ENCODE peak calls at places on chromosomes 12 and 14, in seven cellular contexts. One of them, this sample, is unnamed.

GRCh38 chr12:19437996-19438395 is 1.3 kb upstream of the AEBP2 start:
- DNase-seq in spleen: no peak
- DNase-seq in body of pancreas: no peak
- DNase-seq in uterus: no peak
- DNase-seq in ovary: no peak
- DNase-seq in tibial nerve: no peak
- DNase-seq in IMR-90: no peak
- DNase-seq in this sample: peak; percentile 39

GRCh38 chr14:104514156-104514848 is 65.3 kb upstream of the C14orf180 start:
- DNase-seq in body of pancreas: no peak
- DNase-seq in spleen: no peak
- DNase-seq in tibial nerve: no peak
- DNase-seq in ovary: no peak
- DNase-seq in uterus: no peak
- DNase-seq in IMR-90: no peak
- DNase-seq in this sample: peak; percentile 86

GRCh38 chr14:87233266-87233665 is 759.7 kb downstream of the GALC start:
- DNase-seq in spleen: no peak
- DNase-seq in IMR-90: no peak
- DNase-seq in tibial nerve: no peak
- DNase-seq in body of pancreas: no peak
- DNase-seq in ovary: no peak
- DNase-seq in uterus: no peak
- DNase-seq in this sample: no peak

GRCh38 chr14:57244103-57244502 is 24.6 kb downstream of the EXOC5 start:
- DNase-seq in IMR-90: no peak
- DNase-seq in body of pancreas: no peak
- DNase-seq in spleen: no peak
- DNase-seq in tibial nerve: no peak
- DNase-seq in ovary: no peak
- DNase-seq in uterus: no peak
- DNase-seq in this sample: no peak

GRCh38 chr12:124028560-124028935 is 55.5 kb downstream of the ZNF664 start:
- DNase-seq in ovary: no peak
- DNase-seq in spleen: no peak
- DNase-seq in body of pancreas: no peak
- DNase-seq in IMR-90: no peak
- DNase-seq in tibial nerve: no peak
- DNase-seq in uterus: no peak
- DNase-seq in this sample: no peak

GRCh38 chr12:13573698-13574321 is 377.3 kb downstream of the EMP1 start:
- DNase-seq in body of pancreas: no peak
- DNase-seq in spleen: no peak
- DNase-seq in tibial nerve: no peak
- DNase-seq in uterus: no peak
- DNase-seq in IMR-90: peak; percentile 58
- DNase-seq in ovary: no peak
- DNase-seq in this sample: no peak

GRCh38 chr12:76264617-76265016 is 83.6 kb downstream of the BBS10 start:
- DNase-seq in body of pancreas: no peak
- DNase-seq in tibial nerve: no peak
- DNase-seq in ovary: no peak
- DNase-seq in uterus: no peak
- DNase-seq in IMR-90: peak; percentile 44
- DNase-seq in spleen: no peak
- DNase-seq in this sample: no peak

GRCh38 chr12:110436231-110436630 is 13.9 kb downstream of the ARPC3 start:
- DNase-seq in IMR-90: peak; percentile 64
- DNase-seq in ovary: no peak
- DNase-seq in body of pancreas: no peak
- DNase-seq in uterus: no peak
- DNase-seq in tibial nerve: no peak
- DNase-seq in spleen: no peak
- DNase-seq in this sample: no peak

GRCh38 chr14:69580009-69580577 is 5.4 kb upstream of the CCDC177 start:
- DNase-seq in body of pancreas: no peak
- DNase-seq in tibial nerve: no peak
- DNase-seq in ovary: no peak
- DNase-seq in IMR-90: peak; percentile 96
- DNase-seq in uterus: no peak
- DNase-seq in spleen: no peak
- DNase-seq in this sample: no peak

GRCh38 chr14:54695196-54695595 is 128.3 kb downstream of the SAMD4A start:
- DNase-seq in body of pancreas: no peak
- DNase-seq in tibial nerve: no peak
- DNase-seq in uterus: no peak
- DNase-seq in IMR-90: no peak
- DNase-seq in spleen: no peak
- DNase-seq in ovary: no peak
- DNase-seq in this sample: no peak

GRCh38 chr12:82688035-82688501 is 1.4 kb downstream of the TMTC2 start:
- DNase-seq in tibial nerve: no peak
- DNase-seq in spleen: no peak
- DNase-seq in ovary: no peak
- DNase-seq in uterus: no peak
- DNase-seq in body of pancreas: no peak
- DNase-seq in IMR-90: no peak
- DNase-seq in this sample: no peak

GRCh38 chr12:89278862-89279261 is 73.4 kb downstream of the DUSP6 start:
- DNase-seq in tibial nerve: no peak
- DNase-seq in body of pancreas: no peak
- DNase-seq in IMR-90: no peak
- DNase-seq in ovary: no peak
- DNase-seq in spleen: no peak
- DNase-seq in uterus: no peak
- DNase-seq in this sample: no peak

GRCh38 chr12:68495666-68496065 is 115.0 kb upstream of the RAP1B start:
- DNase-seq in spleen: no peak
- DNase-seq in body of pancreas: no peak
- DNase-seq in tibial nerve: no peak
- DNase-seq in ovary: no peak
- DNase-seq in IMR-90: peak; percentile 69
- DNase-seq in uterus: no peak
- DNase-seq in this sample: no peak

GRCh38 chr12:124992874-124993567 is 424 bp upstream of the BRI3BP start:
- DNase-seq in spleen: peak; percentile 89
- DNase-seq in tibial nerve: no peak
- DNase-seq in uterus: no peak
- DNase-seq in ovary: no peak
- DNase-seq in body of pancreas: peak; percentile 78
- DNase-seq in IMR-90: peak; percentile 24
- DNase-seq in this sample: no peak

GRCh38 chr12:56153291-56154065 is 1.1 kb downstream of the MYL6B start:
- DNase-seq in ovary: no peak
- DNase-seq in body of pancreas: no peak
- DNase-seq in uterus: no peak
- DNase-seq in spleen: no peak
- DNase-seq in tibial nerve: no peak
- DNase-seq in IMR-90: no peak
- DNase-seq in this sample: no peak

GRCh38 chr14:102929349-102930137 is 7.1 kb downstream of the AMN start:
- DNase-seq in body of pancreas: no peak
- DNase-seq in IMR-90: no peak
- DNase-seq in tibial nerve: no peak
- DNase-seq in spleen: no peak
- DNase-seq in ovary: no peak
- DNase-seq in uterus: no peak
- DNase-seq in this sample: no peak

GRCh38 chr12:52280796-52281560 is 6.5 kb downstream of the KRT86 start:
- DNase-seq in ovary: no peak
- DNase-seq in body of pancreas: peak; percentile 56
- DNase-seq in tibial nerve: peak; percentile 68
- DNase-seq in uterus: peak; percentile 50
- DNase-seq in spleen: peak; percentile 61
- DNase-seq in IMR-90: peak; percentile 97
- DNase-seq in this sample: no peak

GRCh38 chr12:52285172-52285745 is 6.1 kb downstream of the KRT81 start:
- DNase-seq in IMR-90: peak; percentile 19
- DNase-seq in tibial nerve: no peak
- DNase-seq in spleen: no peak
- DNase-seq in uterus: no peak
- DNase-seq in body of pancreas: no peak
- DNase-seq in ovary: no peak
- DNase-seq in this sample: no peak

GRCh38 chr12:52285851-52286530 is 5.3 kb downstream of the KRT81 start:
- DNase-seq in ovary: no peak
- DNase-seq in body of pancreas: no peak
- DNase-seq in uterus: no peak
- DNase-seq in IMR-90: no peak
- DNase-seq in tibial nerve: no peak
- DNase-seq in spleen: peak; percentile 65
- DNase-seq in this sample: no peak

GRCh38 chr12:52280319-52280795 is 5.9 kb downstream of the KRT86 start:
- DNase-seq in IMR-90: peak; percentile 94
- DNase-seq in tibial nerve: peak; percentile 44
- DNase-seq in spleen: peak; percentile 35
- DNase-seq in ovary: no peak
- DNase-seq in body of pancreas: peak; percentile 68
- DNase-seq in uterus: peak; percentile 36
- DNase-seq in this sample: peak; percentile 95

DNA sequence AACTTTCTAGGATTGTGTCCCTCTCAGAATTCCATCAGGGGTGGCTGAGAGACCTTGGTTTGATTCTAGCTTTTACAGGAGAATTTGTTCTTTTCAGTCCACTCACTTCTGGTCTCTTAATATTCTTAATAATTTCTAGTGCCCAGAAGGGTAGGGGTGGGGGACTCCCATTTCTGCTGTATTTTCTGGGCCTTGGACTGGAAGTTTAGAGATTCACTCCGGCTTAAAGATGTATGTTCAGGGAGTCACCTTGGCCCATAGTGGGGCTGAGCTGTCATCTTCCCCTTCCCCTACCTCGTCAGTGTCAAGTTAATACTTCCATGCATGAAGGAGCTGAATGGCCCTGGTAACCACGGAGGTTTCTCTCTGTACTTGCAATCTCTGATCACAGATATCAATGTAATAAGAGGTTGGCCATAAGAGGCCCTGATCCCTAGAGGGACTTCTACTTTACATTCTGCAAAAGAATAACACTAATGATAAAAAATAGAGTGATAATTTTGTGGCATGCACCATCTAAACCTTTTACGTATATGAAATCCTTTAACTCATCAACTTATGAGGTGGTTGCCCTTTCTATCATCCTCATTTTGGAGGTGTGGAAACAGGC is 6.7 kb downstream of the KRT81 start:
- DNase-seq in ovary: no peak
- DNase-seq in tibial nerve: no peak
- DNase-seq in IMR-90: no peak
- DNase-seq in uterus: no peak
- DNase-seq in body of pancreas: no peak
- DNase-seq in spleen: no peak
- DNase-seq in this sample: no peak
- TF ChIP-seq POLR2A in ovary: no peak
- TF ChIP-seq POLR2A in tibial nerve: no peak
- TF ChIP-seq POLR2A in IMR-90: no peak
- TF ChIP-seq POLR2A in uterus: no peak
- TF ChIP-seq POLR2A in body of pancreas: no peak
- TF ChIP-seq POLR2A in spleen: no peak
- TF ChIP-seq POLR2A in this sample: no peak

DNA sequence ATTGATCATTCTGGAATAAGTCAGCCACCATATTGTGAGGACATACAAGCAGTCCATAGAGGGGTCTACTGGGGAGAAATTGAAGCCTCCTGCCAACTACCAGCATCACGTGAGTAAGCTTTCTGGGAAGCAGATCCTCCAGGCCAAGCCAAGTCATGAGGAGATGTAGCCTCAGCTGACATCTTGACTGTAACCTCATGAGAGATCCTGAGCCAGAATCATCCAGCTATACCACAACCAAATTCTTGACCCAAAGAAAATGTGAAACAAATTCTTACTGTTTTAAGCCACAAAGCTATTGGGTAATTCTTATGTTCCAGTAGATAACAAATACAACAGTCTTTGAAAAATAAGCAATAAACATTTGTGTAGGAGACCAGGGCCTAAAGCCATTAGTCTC is 479.4 kb upstream of the DCN start:
- DNase-seq in uterus: no peak
- DNase-seq in tibial nerve: no peak
- DNase-seq in IMR-90: no peak
- DNase-seq in spleen: no peak
- DNase-seq in ovary: no peak
- DNase-seq in body of pancreas: no peak
- DNase-seq in this sample: no peak
- H3K4me1 ChIP-seq in uterus: peaks cover 5% of the 10 kb centered on the region
- H3K4me1 ChIP-seq in tibial nerve: no peaks in the 10 kb centered on the region
- H3K4me1 ChIP-seq in IMR-90: no peaks in the 10 kb centered on the region
- H3K4me1 ChIP-seq in spleen: no peaks in the 10 kb centered on the region
- H3K4me1 ChIP-seq in ovary: no peaks in the 10 kb centered on the region
- H3K4me1 ChIP-seq in body of pancreas: no peaks in the 10 kb centered on the region
- H3K4me1 ChIP-seq in this sample: no peaks in the 10 kb centered on the region

GRCh38 chr14:74580275-74580672 is 31.8 kb downstream of the LTBP2 start:
- DNase-seq in spleen: peak; percentile 9
- DNase-seq in ovary: no peak
- DNase-seq in body of pancreas: no peak
- DNase-seq in tibial nerve: no peak
- DNase-seq in IMR-90: no peak
- DNase-seq in uterus: no peak
- DNase-seq in this sample: no peak

GRCh38 chr14:74577948-74578275 is 34.1 kb downstream of the LTBP2 start:
- DNase-seq in body of pancreas: no peak
- DNase-seq in spleen: peak; percentile 39
- DNase-seq in ovary: no peak
- DNase-seq in uterus: no peak
- DNase-seq in IMR-90: no peak
- DNase-seq in tibial nerve: no peak
- DNase-seq in this sample: no peak

GRCh38 chr14:74577247-74577947 is 34.6 kb downstream of the LTBP2 start:
- DNase-seq in uterus: peak; percentile 78
- DNase-seq in ovary: peak; percentile 70
- DNase-seq in tibial nerve: no peak
- DNase-seq in IMR-90: peak; percentile 33
- DNase-seq in spleen: peak; percentile 49
- DNase-seq in body of pancreas: no peak
- DNase-seq in this sample: no peak

GRCh38 chr14:74579447-74580274 is 32.4 kb downstream of the LTBP2 start:
- DNase-seq in tibial nerve: no peak
- DNase-seq in IMR-90: peak; percentile 94
- DNase-seq in body of pancreas: no peak
- DNase-seq in ovary: no peak
- DNase-seq in uterus: no peak
- DNase-seq in spleen: peak; percentile 50
- DNase-seq in this sample: no peak

DNA sequence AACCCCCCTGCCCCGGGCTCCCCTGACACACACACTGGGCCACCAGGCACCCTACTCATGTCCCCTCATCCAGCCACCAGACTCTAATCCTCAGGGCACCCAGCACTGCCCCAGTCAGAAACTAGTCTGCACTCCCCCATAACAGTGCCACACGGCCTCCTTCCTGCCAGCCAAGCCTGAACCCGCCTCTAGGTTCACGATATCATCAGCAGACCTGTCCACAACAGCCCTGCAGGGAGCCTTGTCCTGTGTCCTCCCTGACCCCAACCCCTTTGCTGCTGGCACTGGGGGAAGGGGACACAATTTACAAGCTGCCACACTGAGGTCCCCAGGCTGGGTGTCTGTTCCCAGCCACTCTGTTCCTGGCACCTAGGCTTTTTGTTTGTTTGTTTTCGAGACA is 33.6 kb downstream of the LTBP2 start:
- DNase-seq in body of pancreas: no peak
- DNase-seq in ovary: no peak
- DNase-seq in spleen: peak; percentile 48
- DNase-seq in uterus: no peak
- DNase-seq in tibial nerve: no peak
- DNase-seq in IMR-90: no peak
- DNase-seq in this sample: no peak
- H3K4me3 ChIP-seq in body of pancreas: no peak overlapping the region
- H3K4me3 ChIP-seq in ovary: no peak overlapping the region
- H3K4me3 ChIP-seq in spleen: no peak overlapping the region
- H3K4me3 ChIP-seq in uterus: no peak overlapping the region
- H3K4me3 ChIP-seq in tibial nerve: no peak overlapping the region
- H3K4me3 ChIP-seq in IMR-90: no peak overlapping the region
- H3K4me3 ChIP-seq in this sample: no peak overlapping the region

GRCh38 chr12:9096563-9097176 is 19.0 kb downstream of the A2M start:
- DNase-seq in uterus: no peak
- DNase-seq in IMR-90: no peak
- DNase-seq in ovary: no peak
- DNase-seq in spleen: no peak
- DNase-seq in tibial nerve: no peak
- DNase-seq in body of pancreas: no peak
- DNase-seq in this sample: no peak
- TF ChIP-seq POLR2A in uterus: no peak
- TF ChIP-seq POLR2A in IMR-90: no peak
- TF ChIP-seq POLR2A in ovary: no peak
- TF ChIP-seq POLR2A in spleen: no peak
- TF ChIP-seq POLR2A in tibial nerve: no peak
- TF ChIP-seq POLR2A in body of pancreas: no peak
- TF ChIP-seq POLR2A in this sample: no peak